ENCODE peak calls at places on chromosomes 1 and 21, in five cellular contexts. K is NCI-H1092 treated with DMSO at 0.1 percent for 48 hours, X is T1000, Q is T-cell, P is GM12864. A is an unnamed sample.

GRCh38 chr1:33429846-33430750 is 797 bp downstream of the PHC2 start:
- DNase-seq in K (peak; percentile 21), X (no peak), Q (no peak), P (no peak), A (no peak)

GRCh38 chr1:41840592-41841246 is 78.0 kb downstream of the HIVEP3 start:
- DNase-seq in K (no peak), X (peak; percentile 66), Q (no peak), P (no peak), A (no peak)

GRCh38 chr1:107140703-107141490 is at the start of gene NTNG1:
- DNase-seq in K (no peak), X (peak; percentile 26), Q (no peak), P (no peak), A (no peak)

GRCh38 chr1:156945881-156946661 is 25.6 kb downstream of the LRRC71 start:
- DNase-seq in K (no peak), X (no peak), Q (no peak), P (no peak), A (no peak)

GRCh38 chr1:35864813-35865212 is 18.2 kb upstream of the AGO1 start:
- DNase-seq in K (no peak), X (no peak), Q (no peak), P (no peak), A (no peak)

GRCh38 chr1:153513023-153513422 is 22.8 kb downstream of the S100A6 start:
- DNase-seq in K (no peak), X (no peak), Q (no peak), P (no peak), A (no peak)

GRCh38 chr1:8025061-8025670 is 943 bp downstream of the ERRFI1 start:
- DNase-seq in K (peak; percentile 61), X (no peak), Q (no peak), P (no peak), A (no peak)

GRCh38 chr1:2394220-2394619 is 2.6 kb downstream of the RER1 start:
- DNase-seq in K (no peak), X (no peak), Q (no peak), P (no peak), A (no peak)

GRCh38 chr21:43634618-43635017 is 24.7 kb downstream of the HSF2BP start:
- DNase-seq in K (no peak), X (no peak), Q (no peak), P (no peak), A (no peak)

GRCh38 chr1:200180821-200181220 is 153.3 kb downstream of the NR5A2 start:
- DNase-seq in K (no peak), X (peak; percentile 59), Q (no peak), P (no peak), A (no peak)

GRCh38 chr1:27296773-27297214 is 25.2 kb upstream of the TMEM222 start:
- DNase-seq in K (peak; percentile 35), X (peak; percentile 31), Q (peak; percentile 62), P (no peak), A (no peak)

GRCh38 chr1:226131639-226132038 is 54.9 kb downstream of the ACBD3 start:
- DNase-seq in K (no peak), X (no peak), Q (no peak), P (no peak), A (no peak)

GRCh38 chr1:5448486-5448885 is 543.7 kb downstream of the NPHP4 start:
- DNase-seq in K (no peak), X (no peak), Q (no peak), P (no peak), A (no peak)

GRCh38 chr1:96981181-96981580 is 259.6 kb downstream of the PTBP2 start:
- DNase-seq in K (no peak), X (no peak), Q (no peak), P (no peak), A (no peak)

GRCh38 chr1:9529190-9529589 is 10.1 kb upstream of the SLC25A33 start:
- DNase-seq in K (no peak), X (peak; percentile 32), Q (no peak), P (no peak), A (no peak)

GRCh38 chr1:16046865-16047264 is 3.3 kb downstream of the CLCNKB start:
- DNase-seq in K (no peak), X (no peak), Q (no peak), P (no peak), A (no peak)

GRCh38 chr21:30448514-30448913 is 8.4 kb downstream of the KRTAP15-1 start:
- DNase-seq in K (no peak), X (no peak), Q (no peak), P (no peak), A (no peak)

GRCh38 chr1:246769306-246769705 is 45.1 kb downstream of the SCCPDH start:
- DNase-seq in K (no peak), X (no peak), Q (no peak), P (no peak), A (peak; percentile 94)

GRCh38 chr1:205240569-205240968 is 12.8 kb downstream of the TMCC2 start:
- DNase-seq in K (no peak), X (no peak), Q (no peak), P (no peak), A (no peak)

GRCh38 chr1:198641506-198641905 is 2.7 kb downstream of the PTPRC start:
- DNase-seq in K (no peak), X (no peak), Q (no peak), P (no peak), A (no peak)

GRCh38 chr1:77533660-77534295 is 148.7 kb downstream of the ZZZ3 start:
- DNase-seq in K (peak; percentile 11), X (peak; percentile 28), Q (peak; percentile 59), P (no peak), A (no peak)

A was measured in BJ.